ENCODE peak calls at places on chromosomes 12 and 14, in four cellular contexts. One of them, this sample, is unnamed. For H3K36me3, the result is how much of the 10 kb centered on the place peaks cover.

GRCh38 chr12:10268037-10268436 is 39.6 kb upstream of the KLRD1 start:
- DNase-seq in sigmoid colon: no peak
- DNase-seq in small intestine: no peak
- DNase-seq in aorta: no peak
- DNase-seq in this sample: no peak

GRCh38 chr12:69816082-69816481 is 8.9 kb upstream of the MYRFL start:
- DNase-seq in sigmoid colon: no peak
- DNase-seq in small intestine: no peak
- DNase-seq in aorta: no peak
- DNase-seq in this sample: no peak

GRCh38 chr12:11780521-11781101 is 131.1 kb downstream of the ETV6 start:
- DNase-seq in sigmoid colon: no peak
- DNase-seq in small intestine: no peak
- DNase-seq in aorta: no peak
- DNase-seq in this sample: no peak

GRCh38 chr12:51127050-51127729 is 43.8 kb upstream of the CSRNP2 start:
- DNase-seq in sigmoid colon: no peak
- DNase-seq in small intestine: no peak
- DNase-seq in aorta: no peak
- DNase-seq in this sample: no peak

GRCh38 chr14:55351111-55351510 is 60.5 kb downstream of the ATG14 start:
- DNase-seq in sigmoid colon: no peak
- DNase-seq in small intestine: no peak
- DNase-seq in aorta: no peak
- DNase-seq in this sample: no peak

GRCh38 chr14:69107407-69108003 is 45.4 kb downstream of the DCAF5 start:
- DNase-seq in sigmoid colon: no peak
- DNase-seq in small intestine: peak
- DNase-seq in aorta: no peak
- DNase-seq in this sample: no peak

GRCh38 chr14:32940066-32940651 is 1.5 kb downstream of the NPAS3 start:
- DNase-seq in sigmoid colon: no peak
- DNase-seq in small intestine: no peak
- DNase-seq in aorta: no peak
- DNase-seq in this sample: no peak

GRCh38 chr12:102883204-102883799 is 33.7 kb downstream of the PAH start:
- DNase-seq in sigmoid colon: no peak
- DNase-seq in small intestine: peak
- DNase-seq in aorta: peak
- DNase-seq in this sample: no peak

GRCh38 chr12:122366685-122367475 is 55.6 kb downstream of the CLIP1 start:
- DNase-seq in sigmoid colon: peak
- DNase-seq in small intestine: no peak
- DNase-seq in aorta: no peak
- DNase-seq in this sample: no peak

GRCh38 chr14:23074906-23075305 is 17.6 kb upstream of the CDH24 start:
- DNase-seq in sigmoid colon: no peak
- DNase-seq in small intestine: no peak
- DNase-seq in aorta: no peak
- DNase-seq in this sample: no peak

GRCh38 chr12:98592825-98593322 is 612 bp upstream of the SLC25A3 start:
- DNase-seq in sigmoid colon: no peak
- DNase-seq in small intestine: peak
- DNase-seq in aorta: no peak
- DNase-seq in this sample: no peak

GRCh38 chr12:49507139-49507538 is 31.7 kb upstream of the KCNH3 start:
- DNase-seq in sigmoid colon: no peak
- DNase-seq in small intestine: no peak
- DNase-seq in aorta: no peak
- DNase-seq in this sample: no peak

GRCh38 chr12:105072888-105073488 is 11.3 kb downstream of the ALDH1L2 start:
- DNase-seq in sigmoid colon: no peak
- DNase-seq in small intestine: no peak
- DNase-seq in aorta: no peak
- DNase-seq in this sample: no peak

GRCh38 chr14:33441633-33442032 is 503.0 kb downstream of the NPAS3 start:
- DNase-seq in sigmoid colon: no peak
- DNase-seq in small intestine: no peak
- DNase-seq in aorta: no peak
- DNase-seq in this sample: no peak

GRCh38 chr12:67193705-67194104 is 75.5 kb upstream of the CAND1 start:
- DNase-seq in sigmoid colon: no peak
- DNase-seq in small intestine: no peak
- DNase-seq in aorta: no peak
- DNase-seq in this sample: no peak

DNA sequence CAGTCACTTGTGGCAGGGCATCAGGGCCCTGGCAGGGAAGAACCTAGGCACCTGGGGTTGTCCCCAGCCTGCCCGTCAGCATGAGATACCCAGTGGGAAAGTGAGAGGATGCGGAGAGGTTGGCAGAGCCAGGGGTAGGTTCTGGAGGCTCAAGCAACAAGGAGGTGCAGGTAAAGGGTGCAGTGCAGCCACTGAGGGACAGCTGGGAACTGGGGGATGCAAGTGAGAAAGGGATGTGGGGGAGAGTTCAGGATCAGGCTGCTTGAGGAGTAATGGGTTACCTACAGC is 18.7 kb downstream of the VASH1 start:
- DNase-seq in sigmoid colon: peak
- DNase-seq in small intestine: no peak
- DNase-seq in aorta: peak
- DNase-seq in this sample: no peak
- H3K36me3 ChIP-seq in sigmoid colon: under half
- H3K36me3 ChIP-seq in small intestine: under half
- H3K36me3 ChIP-seq in aorta: under half
- H3K36me3 ChIP-seq in this sample: under half

GRCh38 chr14:64095620-64096019 is 198.6 kb downstream of the ESR2 start:
- DNase-seq in sigmoid colon: no peak
- DNase-seq in small intestine: no peak
- DNase-seq in aorta: no peak
- DNase-seq in this sample: no peak

GRCh38 chr14:64092940-64093339 is 201.2 kb downstream of the ESR2 start:
- DNase-seq in sigmoid colon: no peak
- DNase-seq in small intestine: no peak
- DNase-seq in aorta: no peak
- DNase-seq in this sample: no peak

GRCh38 chr14:64092338-64092737 is 201.8 kb downstream of the ESR2 start:
- DNase-seq in sigmoid colon: no peak
- DNase-seq in small intestine: no peak
- DNase-seq in aorta: no peak
- DNase-seq in this sample: no peak

GRCh38 chr14:64098120-64098519 is 196.1 kb downstream of the ESR2 start:
- DNase-seq in sigmoid colon: no peak
- DNase-seq in small intestine: peak
- DNase-seq in aorta: no peak
- DNase-seq in this sample: no peak
- H3K36me3 ChIP-seq in sigmoid colon: under half
- H3K36me3 ChIP-seq in small intestine: under half
- H3K36me3 ChIP-seq in aorta: under half
- H3K36me3 ChIP-seq in this sample: under half

GRCh38 chr14:21096889-21097615 is 1.4 kb downstream of the ZNF219 start:
- DNase-seq in sigmoid colon: no peak
- DNase-seq in small intestine: peak
- DNase-seq in aorta: no peak
- DNase-seq in this sample: no peak
- H3K36me3 ChIP-seq in sigmoid colon: under half
- H3K36me3 ChIP-seq in small intestine: under half
- H3K36me3 ChIP-seq in aorta: under half
- H3K36me3 ChIP-seq in this sample: under half

GRCh38 chr12:292186-292585 is 29.6 kb upstream of the SLC6A13 start:
- DNase-seq in sigmoid colon: no peak
- DNase-seq in small intestine: no peak
- DNase-seq in aorta: no peak
- DNase-seq in this sample: no peak
- H3K36me3 ChIP-seq in sigmoid colon: under half
- H3K36me3 ChIP-seq in small intestine: under half
- H3K36me3 ChIP-seq in aorta: under half
- H3K36me3 ChIP-seq in this sample: under half

DNA sequence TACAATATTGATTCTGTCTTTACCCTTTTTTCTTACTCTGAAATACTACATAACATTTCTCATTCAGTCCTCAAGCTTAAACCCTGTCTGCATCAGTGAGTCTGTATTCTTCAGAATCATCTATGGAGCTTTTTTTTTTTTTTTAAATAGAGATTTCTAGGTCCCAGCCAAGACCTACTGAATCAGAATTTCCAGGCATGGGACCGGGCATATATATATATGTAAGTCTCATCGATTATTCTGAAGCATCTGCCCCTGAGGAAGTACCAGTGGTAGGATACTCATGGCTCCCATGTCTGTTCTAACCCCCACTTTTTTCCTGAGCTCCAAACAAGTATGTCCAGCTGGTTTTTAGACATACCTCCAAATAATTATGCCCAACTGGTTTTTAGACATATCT is 6.1 kb downstream of the DDX47 start:
- DNase-seq in sigmoid colon: no peak
- DNase-seq in small intestine: no peak
- DNase-seq in aorta: no peak
- DNase-seq in this sample: no peak
- H3K36me3 ChIP-seq in sigmoid colon: under half
- H3K36me3 ChIP-seq in small intestine: under half
- H3K36me3 ChIP-seq in aorta: under half
- H3K36me3 ChIP-seq in this sample: under half

GRCh38 chr14:91282954-91283645 is 38.6 kb upstream of the GPR68 start:
- DNase-seq in sigmoid colon: no peak
- DNase-seq in small intestine: no peak
- DNase-seq in aorta: no peak
- DNase-seq in this sample: no peak

GRCh38 chr14:91284146-91284790 is 39.8 kb upstream of the GPR68 start:
- DNase-seq in sigmoid colon: no peak
- DNase-seq in small intestine: no peak
- DNase-seq in aorta: no peak
- DNase-seq in this sample: peak

GRCh38 chr14:91281346-91281745 is 36.8 kb upstream of the GPR68 start:
- DNase-seq in sigmoid colon: no peak
- DNase-seq in small intestine: no peak
- DNase-seq in aorta: peak
- DNase-seq in this sample: no peak

GRCh38 chr14:91284791-91285548 is 40.5 kb upstream of the GPR68 start:
- DNase-seq in sigmoid colon: no peak
- DNase-seq in small intestine: no peak
- DNase-seq in aorta: no peak
- DNase-seq in this sample: peak

GRCh38 chr14:91283666-91284065 is 39.2 kb upstream of the GPR68 start:
- DNase-seq in sigmoid colon: no peak
- DNase-seq in small intestine: no peak
- DNase-seq in aorta: no peak
- DNase-seq in this sample: no peak
- H3K36me3 ChIP-seq in sigmoid colon: under half
- H3K36me3 ChIP-seq in small intestine: under half
- H3K36me3 ChIP-seq in aorta: under half
- H3K36me3 ChIP-seq in this sample: under half